ENCODE peak calls at places on chromosomes 7 and 10, in five cellular contexts. U is neuronal stem cell, X is IMR-90, N is H1, C is trophoblast cell. Z is an unnamed sample.

GRCh38 chr7:56175086-56175760 is 59.0 kb upstream of the NUPR2 start:
- DNase-seq in U (no peak), X (no peak), N (no peak), C (peak; percentile 67), Z (no peak)

GRCh38 chr7:23925088-23925487 is 215.1 kb downstream of the STK31 start:
- DNase-seq in U (no peak), X (no peak), N (no peak), C (no peak), Z (no peak)

GRCh38 chr7:42020067-42020466 is 216.9 kb downstream of the GLI3 start:
- DNase-seq in U (no peak), X (no peak), N (no peak), C (no peak), Z (no peak)

GRCh38 chr10:85047979-85048378 is 719.6 kb downstream of the CCSER2 start:
- DNase-seq in U (no peak), X (no peak), N (no peak), C (no peak), Z (no peak)

GRCh38 chr7:42573904-42574692 is 337.1 kb upstream of the GLI3 start:
- DNase-seq in U (no peak), X (peak; percentile 4), N (no peak), C (peak; percentile 37), Z (peak; percentile 58)

GRCh38 chr7:151386301-151387160 is 23.3 kb downstream of the WDR86 start:
- DNase-seq in U (no peak), X (no peak), N (no peak), C (peak; percentile 52), Z (no peak)

GRCh38 chr7:105721571-105722104 is 140.3 kb upstream of the EFCAB10 start:
- DNase-seq in U (no peak), X (no peak), N (no peak), C (no peak), Z (no peak)

GRCh38 chr7:753190-753589 is 26.1 kb upstream of the PRKAR1B start:
- DNase-seq in U (no peak), X (no peak), N (no peak), C (no peak), Z (no peak)

GRCh38 chr10:86285136-86285790 is 81.3 kb downstream of the GRID1 start:
- DNase-seq in U (no peak), X (no peak), N (peak; percentile 33), C (no peak), Z (no peak)

GRCh38 chr10:47260505-47261111 is 39.4 kb upstream of the GDF10 start:
- DNase-seq in U (no peak), X (no peak), N (peak; percentile 17), C (no peak), Z (no peak)

GRCh38 chr7:105838273-105839141 is 37.9 kb downstream of the ATXN7L1 start:
- DNase-seq in U (no peak), X (peak; percentile 73), N (no peak), C (peak; percentile 61), Z (peak; percentile 26)

GRCh38 chr7:82714883-82715282 is 271.3 kb upstream of the CACNA2D1 start:
- DNase-seq in U (no peak), X (peak; percentile 46), N (no peak), C (no peak), Z (no peak)

GRCh38 chr10:1504286-1504685 is 233.0 kb downstream of the ADARB2 start:
- DNase-seq in U (no peak), X (no peak), N (no peak), C (no peak), Z (no peak)

GRCh38 chr10:1499344-1499957 is 237.9 kb downstream of the ADARB2 start:
- DNase-seq in U (no peak), X (no peak), N (no peak), C (peak; percentile 25), Z (no peak)

GRCh38 chr10:1495915-1496517 is 241.3 kb downstream of the ADARB2 start:
- DNase-seq in U (no peak), X (no peak), N (no peak), C (no peak), Z (no peak)

GRCh38 chr10:1498746-1499343 is 238.5 kb downstream of the ADARB2 start:
- DNase-seq in U (no peak), X (no peak), N (no peak), C (peak; percentile 46), Z (no peak)
- H3K14ac ChIP-seq in U (no peak overlapping the region), X (no peak overlapping the region), N (no peak overlapping the region), C (no peak overlapping the region), Z (no peak overlapping the region)

GRCh38 chr7:7739718-7740355 is 21.4 kb upstream of the RPA3 start:
- DNase-seq in U (peak; percentile 20), X (no peak), N (no peak), C (no peak), Z (no peak)
- H3K4me3 ChIP-seq in U (no peak overlapping the region), X (no peak overlapping the region), N (no peak overlapping the region), C (no peak overlapping the region), Z (no peak overlapping the region)

DNA sequence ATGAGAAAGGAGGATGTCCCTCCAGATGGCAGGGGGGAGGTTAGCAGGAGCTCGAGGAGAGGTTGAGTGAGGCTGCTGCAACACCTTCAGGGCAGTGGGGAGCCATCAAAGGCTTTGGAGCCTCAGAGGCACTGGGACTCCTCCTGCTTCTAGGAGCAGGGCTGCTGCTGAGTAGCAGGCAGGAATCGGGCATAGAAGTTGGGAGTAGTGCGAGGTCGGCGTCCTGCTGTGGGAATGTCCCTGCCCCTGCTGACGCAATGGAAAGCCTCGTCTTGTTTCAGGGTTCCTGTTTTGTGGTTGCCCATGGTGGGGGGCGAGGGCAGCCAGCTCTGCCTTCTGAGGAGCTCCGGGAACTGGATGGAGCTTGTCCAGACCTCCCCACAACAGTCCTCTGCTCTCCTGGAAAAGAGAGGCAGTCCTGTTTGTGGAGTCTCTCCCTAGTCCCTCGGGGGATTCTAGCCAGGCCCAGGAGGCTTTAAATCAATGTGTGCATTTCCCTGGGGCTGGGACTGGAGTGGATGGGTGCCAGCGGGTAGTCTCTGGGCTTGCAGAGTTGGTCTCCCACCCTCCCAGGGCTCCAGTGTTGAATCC is 98.8 kb upstream of the PPIF start:
- DNase-seq in U (no peak), X (no peak), N (no peak), C (peak; percentile 37), Z (peak; percentile 66)
- H3K14ac ChIP-seq in U (peak overlapping the region; percentile 71), X (no peak overlapping the region), N (no peak overlapping the region), C (no peak overlapping the region), Z (peak overlapping the region; percentile 19)

DNA sequence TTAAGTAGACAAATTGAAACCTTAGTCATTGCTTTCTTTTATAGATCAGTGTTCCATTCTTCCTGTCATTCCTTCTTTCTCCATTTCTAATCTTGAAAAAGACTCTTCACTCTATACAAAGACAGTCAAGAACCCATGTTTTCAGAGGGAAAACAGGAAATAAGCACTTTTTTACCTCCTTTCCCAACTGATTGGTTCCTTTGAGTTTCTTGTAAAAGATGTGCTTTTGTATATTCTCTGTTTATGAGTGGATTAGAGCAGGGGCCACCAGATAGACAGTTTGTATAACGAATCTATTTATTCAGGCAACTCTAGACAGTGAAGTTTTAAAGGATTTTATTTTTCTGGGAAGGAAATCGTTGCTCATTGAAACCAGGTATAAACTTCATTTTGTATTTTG is 49.8 kb downstream of the SHOC2 start:
- DNase-seq in U (no peak), X (no peak), N (no peak), C (no peak), Z (no peak)
- H3K4me3 ChIP-seq in U (no peak overlapping the region), X (no peak overlapping the region), N (no peak overlapping the region), C (no peak overlapping the region), Z (no peak overlapping the region)